ENCODE peak calls at places on chromosome 13, in four cellular contexts. T is HepG2, L is SK-N-SH, O is GM12878. V is an unnamed sample.

GRCh38 chr13:51549050-51549449 is 35.2 kb upstream of the WDFY2 start:
- DNase-seq in T (peak), L (no peak), O (peak), V (peak)

GRCh38 chr13:67620665-67621064 is 390.5 kb upstream of the PCDH9 start:
- DNase-seq in T (no peak), L (no peak), O (no peak), V (no peak)

GRCh38 chr13:44013666-44014291 is 134.1 kb downstream of the LACC1 start:
- DNase-seq in T (no peak), L (no peak), O (no peak), V (no peak)

GRCh38 chr13:24097064-24097463 is 63.5 kb upstream of the SPATA13 start:
- DNase-seq in T (peak), L (no peak), O (peak), V (no peak)

GRCh38 chr13:32016631-32017030 is 14.9 kb upstream of the FRY start:
- DNase-seq in T (no peak), L (no peak), O (no peak), V (no peak)

GRCh38 chr13:93199856-93200255 is 26.8 kb upstream of the GPC6 start:
- DNase-seq in T (no peak), L (no peak), O (no peak), V (no peak)

GRCh38 chr13:23377603-23378002 is 55.9 kb downstream of the SACS start:
- DNase-seq in T (no peak), L (no peak), O (no peak), V (no peak)

GRCh38 chr13:44399045-44399444 is 25.4 kb downstream of the SERP2 start:
- DNase-seq in T (no peak), L (no peak), O (no peak), V (no peak)

GRCh38 chr13:41199526-41199925 is 5.2 kb upstream of the KBTBD7 start:
- DNase-seq in T (no peak), L (no peak), O (peak), V (no peak)

GRCh38 chr13:26983533-26984315 is 187.9 kb downstream of the USP12 start:
- DNase-seq in T (no peak), L (no peak), O (no peak), V (no peak)

GRCh38 chr13:19960673-19961015 is 2.1 kb downstream of the ZMYM2 start:
- DNase-seq in T (no peak), L (no peak), O (no peak), V (no peak)

GRCh38 chr13:40132249-40132648 is 476.8 kb downstream of the COG6 start:
- DNase-seq in T (no peak), L (no peak), O (no peak), V (no peak)

DNA sequence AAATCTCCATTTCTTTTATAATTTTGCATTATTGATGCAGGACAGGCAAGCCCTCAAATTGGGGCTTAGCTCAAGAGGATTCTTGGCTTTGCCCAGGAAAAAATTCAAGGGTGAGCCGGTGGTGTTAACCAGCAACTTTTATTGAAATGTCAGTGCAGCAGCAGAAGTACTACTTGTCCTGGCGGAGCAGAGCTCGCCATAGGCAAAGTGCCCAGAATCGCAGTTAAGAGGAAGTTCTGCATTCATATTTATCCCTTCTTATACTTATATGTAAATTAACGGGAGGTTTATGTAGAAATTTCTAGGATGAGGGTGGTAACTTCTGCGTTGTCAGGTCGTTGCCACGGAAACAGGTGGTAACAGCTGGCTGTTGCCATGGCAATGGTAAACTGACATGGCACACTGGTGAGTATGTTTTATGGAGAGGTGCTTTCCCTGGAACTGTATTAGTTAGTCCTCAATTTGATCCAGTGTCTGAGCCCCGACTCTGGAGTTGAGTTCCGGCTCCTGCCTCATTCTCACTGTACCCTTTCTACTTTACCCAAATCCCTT is 2494.8 kb upstream of the PCDH20 start:
- DNase-seq in T (peak), L (no peak), O (no peak), V (no peak)
- TF ChIP-seq NFIC in T (no peak), L (no peak), O (no peak), V (no peak)

GRCh38 chr13:52808842-52809219 is 39.6 kb downstream of the PCDH8 start:
- DNase-seq in T (no peak), L (no peak), O (no peak), V (no peak)
- TF ChIP-seq NFIC in T (no peak), L (no peak), O (no peak), V (no peak)

DNA sequence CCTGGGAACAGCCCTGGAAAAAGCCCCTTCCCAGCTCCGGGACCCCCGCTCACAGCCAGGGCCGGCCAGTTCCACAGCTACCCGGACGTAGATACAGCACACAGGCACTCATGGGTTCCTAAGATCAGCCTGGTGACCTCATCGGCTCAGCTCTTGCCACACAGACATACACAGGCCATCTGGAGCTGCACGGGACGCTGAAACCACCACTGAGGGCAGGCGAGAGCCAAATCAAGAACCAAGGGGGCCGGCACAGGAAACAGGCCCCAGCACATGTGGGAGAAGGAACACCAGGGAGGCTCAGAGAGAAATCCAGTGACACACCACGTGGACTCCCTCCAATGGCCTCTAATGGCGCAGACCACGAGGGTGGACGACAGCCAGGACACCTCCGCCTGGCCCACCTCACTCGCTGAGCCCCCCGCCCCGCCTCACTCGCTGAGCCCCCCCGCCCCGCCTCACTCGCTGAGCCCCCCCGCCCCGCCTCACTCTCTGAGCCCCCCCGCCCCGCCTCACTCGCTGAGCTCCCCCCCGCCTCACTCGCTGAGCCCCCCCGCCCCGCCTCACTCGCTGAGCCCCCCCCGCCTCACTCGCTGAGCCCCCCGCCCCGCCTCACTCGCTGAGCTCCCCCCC is 69.7 kb upstream of the C13orf46 start:
- DNase-seq in T (peak), L (peak), O (no peak), V (no peak)
- TF ChIP-seq NFIC in T (no peak), L (no peak), O (no peak), V (no peak)

DNA sequence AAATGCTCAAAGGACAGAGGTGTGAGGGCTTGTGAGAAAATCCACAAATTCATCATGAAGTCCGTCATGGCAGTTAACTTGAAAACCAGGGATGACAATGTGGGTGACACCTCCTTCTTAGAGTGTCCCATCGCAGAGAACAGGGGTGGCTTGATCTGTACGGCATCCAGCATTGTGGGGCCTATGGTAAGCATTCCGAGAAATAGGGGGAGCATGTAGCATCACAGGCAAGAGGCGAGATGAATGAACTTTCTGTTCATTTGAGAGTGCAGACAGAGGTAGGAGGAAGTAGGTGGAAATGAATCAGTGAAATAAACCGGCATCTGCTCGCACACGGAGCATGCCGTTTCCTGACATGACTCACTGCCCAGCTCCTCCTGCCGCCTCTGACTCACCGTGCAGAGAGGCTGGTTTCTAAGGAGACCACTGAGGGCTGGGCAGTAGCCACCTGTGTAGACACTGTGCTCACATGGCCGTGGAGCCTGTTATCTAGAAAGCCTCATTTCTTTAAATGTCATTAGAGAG is 339.0 kb downstream of the RFC3 start:
- DNase-seq in T (peak), L (no peak), O (peak), V (no peak)
- TF ChIP-seq NFIC in T (no peak), L (peak), O (peak), V (no peak)

DNA sequence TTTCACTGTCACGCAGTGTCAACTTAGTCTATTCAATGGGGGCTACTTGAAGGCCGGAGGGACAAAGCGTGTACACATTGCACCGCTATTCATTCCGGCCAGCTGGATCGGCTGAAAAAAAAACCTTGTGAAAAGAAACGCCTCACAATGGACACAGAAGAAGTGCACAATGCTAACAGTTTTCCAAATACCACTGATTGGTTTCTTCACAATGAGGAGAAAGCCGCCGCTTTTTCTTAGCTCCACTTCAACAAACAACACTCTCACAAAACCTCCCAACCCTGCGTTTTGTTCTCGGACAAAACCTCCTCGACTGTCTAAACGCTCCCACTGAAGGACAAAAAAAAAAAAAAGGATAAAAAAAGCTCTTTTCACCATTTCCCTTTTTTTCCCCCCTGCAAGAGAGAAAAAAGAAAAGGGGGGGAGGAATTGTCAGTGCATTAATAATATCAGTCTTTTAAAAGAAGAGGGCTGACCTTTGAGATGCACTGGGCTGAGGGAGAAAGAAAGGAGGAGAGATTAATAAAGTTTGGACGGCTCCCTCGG is 5.4 kb downstream of the SOX21 start:
- DNase-seq in T (no peak), L (peak), O (no peak), V (no peak)
- TF ChIP-seq NFIC in T (no peak), L (no peak), O (no peak), V (no peak)

GRCh38 chr13:113585828-113586355 is 1.3 kb downstream of the TFDP1 start:
- DNase-seq in T (no peak), L (no peak), O (no peak), V (no peak)
- TF ChIP-seq NFIC in T (no peak), L (no peak), O (no peak), V (no peak)

DNA sequence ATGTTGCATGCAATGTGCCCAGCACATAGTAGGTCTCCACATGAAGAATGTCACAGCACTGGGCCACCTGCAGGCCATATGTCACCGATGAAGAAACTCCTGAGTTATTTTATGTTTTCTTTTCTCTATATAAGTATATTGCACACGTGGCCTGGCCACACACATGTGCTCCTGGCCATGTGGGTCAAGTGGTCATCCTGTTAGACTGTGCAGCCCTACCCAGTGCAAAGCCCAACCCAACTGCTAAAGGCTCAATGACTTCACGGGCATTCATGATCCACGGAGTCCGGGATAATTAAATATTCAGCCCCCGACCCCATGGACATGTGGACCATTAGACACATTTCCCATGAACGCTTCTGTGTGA is 163.2 kb downstream of the TEX29 start:
- DNase-seq in T (no peak), L (no peak), O (no peak), V (no peak)
- TF ChIP-seq NFIC in T (no peak), L (no peak), O (no peak), V (no peak)

DNA sequence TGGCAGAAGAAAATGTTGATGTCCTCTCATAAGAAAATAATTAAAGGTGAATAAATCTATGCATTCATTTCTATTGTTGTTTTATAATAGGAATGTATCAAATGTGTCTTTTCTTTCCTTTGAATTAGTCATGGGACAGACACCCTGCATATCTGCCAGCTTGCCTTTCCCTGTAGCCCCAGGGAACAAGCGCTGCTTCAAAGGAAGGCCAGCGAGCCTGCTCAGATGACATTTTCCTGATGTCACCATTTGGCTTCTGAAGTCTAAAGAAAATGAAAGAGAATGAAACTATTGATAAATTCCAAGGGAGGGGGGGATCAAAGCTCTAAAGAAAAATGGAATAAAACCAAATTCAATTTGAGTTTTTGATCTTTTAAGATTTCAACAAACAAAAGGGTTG is 574.8 kb downstream of the IRS2 start:
- DNase-seq in T (no peak), L (peak), O (no peak), V (no peak)
- TF ChIP-seq NFIC in T (no peak), L (no peak), O (no peak), V (no peak)